ENCODE peak calls at places on chromosomes 5 and 9, in eight cellular contexts. One of them, this sample, is unnamed.

GRCh38 chr5:149412783-149413476 is 33.8 kb upstream of the IL17B start:
- DNase-seq in left ventricle myocardium superior: no peak
- DNase-seq in HFF-Myc: no peak
- DNase-seq in NCI-H1417 treated with DMSO at 0.1 percent for 48 hours: no peak
- DNase-seq in heart right ventricle: no peak
- DNase-seq in hippocampal formation: no peak
- DNase-seq in activated CD8-positive, alpha-beta memory T cell treated with anti-CD3 and anti-CD28 coated beads, Interleukin-2, amount 50 U/mL, for 4 hours: no peak
- DNase-seq in H54: no peak
- DNase-seq in this sample: no peak

GRCh38 chr5:13943691-13944090 is 797 bp downstream of the DNAH5 start:
- DNase-seq in left ventricle myocardium superior: no peak
- DNase-seq in HFF-Myc: no peak
- DNase-seq in NCI-H1417 treated with DMSO at 0.1 percent for 48 hours: no peak
- DNase-seq in heart right ventricle: no peak
- DNase-seq in hippocampal formation: peak
- DNase-seq in activated CD8-positive, alpha-beta memory T cell treated with anti-CD3 and anti-CD28 coated beads, Interleukin-2, amount 50 U/mL, for 4 hours: no peak
- DNase-seq in H54: no peak
- DNase-seq in this sample: no peak

GRCh38 chr9:92275541-92275940 is 18.0 kb downstream of the IARS1 start:
- DNase-seq in left ventricle myocardium superior: no peak
- DNase-seq in HFF-Myc: no peak
- DNase-seq in NCI-H1417 treated with DMSO at 0.1 percent for 48 hours: no peak
- DNase-seq in heart right ventricle: no peak
- DNase-seq in hippocampal formation: no peak
- DNase-seq in activated CD8-positive, alpha-beta memory T cell treated with anti-CD3 and anti-CD28 coated beads, Interleukin-2, amount 50 U/mL, for 4 hours: no peak
- DNase-seq in H54: no peak
- DNase-seq in this sample: no peak

GRCh38 chr9:114869845-114870244 is 60.5 kb downstream of the TNFSF8 start:
- DNase-seq in left ventricle myocardium superior: no peak
- DNase-seq in HFF-Myc: no peak
- DNase-seq in NCI-H1417 treated with DMSO at 0.1 percent for 48 hours: no peak
- DNase-seq in heart right ventricle: no peak
- DNase-seq in hippocampal formation: no peak
- DNase-seq in activated CD8-positive, alpha-beta memory T cell treated with anti-CD3 and anti-CD28 coated beads, Interleukin-2, amount 50 U/mL, for 4 hours: no peak
- DNase-seq in H54: no peak
- DNase-seq in this sample: no peak

GRCh38 chr5:38483788-38484398 is 72.6 kb downstream of the LIFR start:
- DNase-seq in left ventricle myocardium superior: no peak
- DNase-seq in HFF-Myc: no peak
- DNase-seq in NCI-H1417 treated with DMSO at 0.1 percent for 48 hours: no peak
- DNase-seq in heart right ventricle: no peak
- DNase-seq in hippocampal formation: no peak
- DNase-seq in activated CD8-positive, alpha-beta memory T cell treated with anti-CD3 and anti-CD28 coated beads, Interleukin-2, amount 50 U/mL, for 4 hours: no peak
- DNase-seq in H54: no peak
- DNase-seq in this sample: no peak

GRCh38 chr9:34992376-34992951 is 2.9 kb downstream of the DNAJB5 start:
- DNase-seq in left ventricle myocardium superior: peak
- DNase-seq in HFF-Myc: peak
- DNase-seq in NCI-H1417 treated with DMSO at 0.1 percent for 48 hours: no peak
- DNase-seq in heart right ventricle: peak
- DNase-seq in hippocampal formation: no peak
- DNase-seq in activated CD8-positive, alpha-beta memory T cell treated with anti-CD3 and anti-CD28 coated beads, Interleukin-2, amount 50 U/mL, for 4 hours: peak
- DNase-seq in H54: peak
- DNase-seq in this sample: peak

GRCh38 chr9:20351715-20352114 is 270.6 kb downstream of the MLLT3 start:
- DNase-seq in left ventricle myocardium superior: no peak
- DNase-seq in HFF-Myc: no peak
- DNase-seq in NCI-H1417 treated with DMSO at 0.1 percent for 48 hours: no peak
- DNase-seq in heart right ventricle: no peak
- DNase-seq in hippocampal formation: no peak
- DNase-seq in activated CD8-positive, alpha-beta memory T cell treated with anti-CD3 and anti-CD28 coated beads, Interleukin-2, amount 50 U/mL, for 4 hours: no peak
- DNase-seq in H54: no peak
- DNase-seq in this sample: no peak

GRCh38 chr5:102762828-102763227 is 7.7 kb downstream of the PAM start:
- DNase-seq in left ventricle myocardium superior: no peak
- DNase-seq in HFF-Myc: no peak
- DNase-seq in NCI-H1417 treated with DMSO at 0.1 percent for 48 hours: no peak
- DNase-seq in heart right ventricle: no peak
- DNase-seq in hippocampal formation: no peak
- DNase-seq in activated CD8-positive, alpha-beta memory T cell treated with anti-CD3 and anti-CD28 coated beads, Interleukin-2, amount 50 U/mL, for 4 hours: no peak
- DNase-seq in H54: no peak
- DNase-seq in this sample: no peak

GRCh38 chr5:131217791-131218190 is 46.1 kb upstream of the CDC42SE2 start:
- DNase-seq in left ventricle myocardium superior: no peak
- DNase-seq in HFF-Myc: no peak
- DNase-seq in NCI-H1417 treated with DMSO at 0.1 percent for 48 hours: no peak
- DNase-seq in heart right ventricle: no peak
- DNase-seq in hippocampal formation: no peak
- DNase-seq in activated CD8-positive, alpha-beta memory T cell treated with anti-CD3 and anti-CD28 coated beads, Interleukin-2, amount 50 U/mL, for 4 hours: no peak
- DNase-seq in H54: no peak
- DNase-seq in this sample: no peak

GRCh38 chr9:70530716-70531115 is 116.3 kb upstream of the KLF9 start:
- DNase-seq in left ventricle myocardium superior: no peak
- DNase-seq in HFF-Myc: no peak
- DNase-seq in NCI-H1417 treated with DMSO at 0.1 percent for 48 hours: no peak
- DNase-seq in heart right ventricle: no peak
- DNase-seq in hippocampal formation: no peak
- DNase-seq in activated CD8-positive, alpha-beta memory T cell treated with anti-CD3 and anti-CD28 coated beads, Interleukin-2, amount 50 U/mL, for 4 hours: no peak
- DNase-seq in H54: no peak
- DNase-seq in this sample: no peak

GRCh38 chr9:35910613-35911488 is 1.6 kb downstream of the SPAAR start:
- DNase-seq in left ventricle myocardium superior: peak
- DNase-seq in HFF-Myc: peak
- DNase-seq in NCI-H1417 treated with DMSO at 0.1 percent for 48 hours: no peak
- DNase-seq in heart right ventricle: no peak
- DNase-seq in hippocampal formation: no peak
- DNase-seq in activated CD8-positive, alpha-beta memory T cell treated with anti-CD3 and anti-CD28 coated beads, Interleukin-2, amount 50 U/mL, for 4 hours: peak
- DNase-seq in H54: no peak
- DNase-seq in this sample: no peak

GRCh38 chr9:3672399-3672798 is 146.6 kb upstream of the RFX3 start:
- DNase-seq in left ventricle myocardium superior: no peak
- DNase-seq in HFF-Myc: no peak
- DNase-seq in NCI-H1417 treated with DMSO at 0.1 percent for 48 hours: no peak
- DNase-seq in heart right ventricle: no peak
- DNase-seq in hippocampal formation: no peak
- DNase-seq in activated CD8-positive, alpha-beta memory T cell treated with anti-CD3 and anti-CD28 coated beads, Interleukin-2, amount 50 U/mL, for 4 hours: no peak
- DNase-seq in H54: no peak
- DNase-seq in this sample: no peak